ENCODE peak calls at places on chromosomes 16 and 17, in ten cellular contexts. B, E, I, K, F, A, Q, T, G and U are unnamed samples.

GRCh38 chr16:89764711-89765201 is 43.4 kb downstream of the ZNF276 start:
- DNase-seq in B (no peak), E (no peak), I (no peak), K (peak; percentile 66), F (no peak), A (no peak), Q (peak; percentile 96), T (no peak), G (peak; percentile 82), U (no peak)

GRCh38 chr17:79661292-79662041 is 50.6 kb upstream of the RBFOX3 start:
- DNase-seq in B (no peak), E (no peak), I (no peak), K (no peak), F (no peak), A (no peak), Q (no peak), T (no peak), G (no peak), U (no peak)

GRCh38 chr17:17823433-17824118 is 13.2 kb downstream of the SREBF1 start:
- DNase-seq in B (peak; percentile 98), E (peak; percentile 89), I (peak; percentile 98), K (peak; percentile 84), F (peak; percentile 82), A (peak; percentile 98), Q (peak; percentile 91), T (peak; percentile 80), G (peak; percentile 83), U (peak; percentile 89)

GRCh38 chr17:17555151-17555550 is 36.4 kb downstream of the PEMT start:
- DNase-seq in B (no peak), E (no peak), I (no peak), K (no peak), F (no peak), A (no peak), Q (no peak), T (no peak), G (no peak), U (no peak)

GRCh38 chr16:67277999-67278772 is 1.1 kb upstream of the PLEKHG4 start:
- DNase-seq in B (peak; percentile 80), E (no peak), I (no peak), K (no peak), F (no peak), A (peak; percentile 18), Q (peak; percentile 34), T (no peak), G (no peak), U (no peak)

GRCh38 chr17:13502263-13502662 is 99.5 kb downstream of the HS3ST3A1 start:
- DNase-seq in B (no peak), E (no peak), I (no peak), K (no peak), F (no peak), A (no peak), Q (no peak), T (no peak), G (no peak), U (no peak)

GRCh38 chr17:75645889-75646625 is 12.8 kb downstream of the SMIM5 start:
- DNase-seq in B (no peak), E (no peak), I (peak; percentile 85), K (no peak), F (no peak), A (peak; percentile 99), Q (peak; percentile 97), T (no peak), G (peak; percentile 84), U (peak; percentile 66)

GRCh38 chr16:49467540-49468372 is 94.2 kb downstream of the C16orf78 start:
- DNase-seq in B (no peak), E (no peak), I (peak; percentile 29), K (peak; percentile 26), F (no peak), A (no peak), Q (no peak), T (no peak), G (peak; percentile 25), U (no peak)

GRCh38 chr16:68265078-68265925 is 976 bp downstream of the SLC7A6 start:
- DNase-seq in B (peak; percentile 46), E (no peak), I (peak; percentile 77), K (peak; percentile 86), F (no peak), A (peak; percentile 84), Q (peak; percentile 87), T (peak; percentile 54), G (peak; percentile 83), U (no peak)

GRCh38 chr16:85057948-85058347 is 30.4 kb downstream of the KIAA0513 start:
- DNase-seq in B (no peak), E (no peak), I (no peak), K (no peak), F (no peak), A (no peak), Q (no peak), T (no peak), G (no peak), U (no peak)

GRCh38 chr16:85054948-85055502 is 27.4 kb downstream of the KIAA0513 start:
- DNase-seq in B (no peak), E (no peak), I (no peak), K (no peak), F (no peak), A (no peak), Q (no peak), T (no peak), G (no peak), U (no peak)

GRCh38 chr16:85057212-85057889 is 29.8 kb downstream of the KIAA0513 start:
- DNase-seq in B (peak; percentile 72), E (no peak), I (peak; percentile 80), K (no peak), F (no peak), A (peak; percentile 72), Q (no peak), T (no peak), G (no peak), U (no peak)

GRCh38 chr16:85056211-85056748 is 28.7 kb downstream of the KIAA0513 start:
- DNase-seq in B (peak; percentile 56), E (no peak), I (peak; percentile 76), K (peak; percentile 75), F (no peak), A (no peak), Q (no peak), T (no peak), G (no peak), U (no peak)

DNA sequence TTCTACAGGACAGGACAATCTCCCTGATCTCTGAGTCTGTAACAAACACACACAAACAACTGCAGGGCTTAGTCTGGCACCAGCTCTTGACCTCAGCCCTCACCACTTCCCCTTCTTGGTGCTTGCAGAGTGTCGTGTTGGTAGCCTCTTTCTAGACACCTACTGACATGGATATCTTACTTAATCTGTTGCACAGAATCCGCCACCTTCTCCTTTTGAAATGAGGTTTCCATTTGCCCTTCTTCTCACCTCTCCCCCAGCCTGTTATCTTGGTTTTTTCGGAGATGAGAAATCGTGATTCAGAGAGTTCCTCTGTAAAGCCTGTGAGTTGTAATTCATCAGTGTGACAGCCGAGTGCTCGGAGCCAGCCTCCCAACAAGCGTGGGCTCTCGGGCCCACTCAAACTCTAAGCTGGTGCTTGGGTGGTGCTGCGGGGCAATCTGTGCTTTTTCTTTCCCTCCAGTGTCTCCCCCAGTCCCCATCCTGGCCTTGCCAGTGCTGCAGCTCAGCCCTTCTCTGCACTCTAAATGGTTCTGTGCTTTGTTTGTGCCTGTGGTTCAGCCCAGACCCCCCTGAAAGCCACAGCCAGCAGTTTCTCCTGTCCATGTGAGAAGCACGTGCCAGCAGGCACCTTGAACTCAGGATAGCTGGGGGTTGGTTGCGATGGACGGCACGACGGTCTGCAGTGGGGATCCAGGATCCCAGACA is 28.1 kb downstream of the KIAA0513 start:
- DNase-seq in B (no peak), E (no peak), I (no peak), K (peak; percentile 69), F (peak; percentile 86), A (no peak), Q (peak; percentile 82), T (peak; percentile 82), G (peak; percentile 59), U (no peak)
- H3K27ac ChIP-seq in B (no peak overlapping the region), E (no peak overlapping the region), I (no peak overlapping the region), K (peak overlapping the region; percentile 58), F (peak overlapping the region; percentile 72), A (no peak overlapping the region), Q (peak overlapping the region; percentile 28), T (peak overlapping the region; percentile 78), G (peak overlapping the region; percentile 89), U (peak overlapping the region; percentile 63)

GRCh38 chr17:83079766-83080616 is 582 bp downstream of the METRNL start:
- DNase-seq in B (no peak), E (no peak), I (no peak), K (no peak), F (no peak), A (peak; percentile 42), Q (no peak), T (no peak), G (no peak), U (no peak)

GRCh38 chr17:83082435-83082834 is 3.0 kb downstream of the METRNL start:
- DNase-seq in B (no peak), E (no peak), I (no peak), K (no peak), F (no peak), A (no peak), Q (no peak), T (no peak), G (no peak), U (no peak)

GRCh38 chr17:83081561-83082201 is 2.3 kb downstream of the METRNL start:
- DNase-seq in B (no peak), E (no peak), I (no peak), K (peak; percentile 87), F (no peak), A (no peak), Q (peak; percentile 97), T (no peak), G (no peak), U (no peak)

GRCh38 chr17:83079340-83079747 is at the start of gene METRNL:
- DNase-seq in B (peak; percentile 69), E (peak; percentile 66), I (peak; percentile 94), K (no peak), F (peak; percentile 22), A (peak; percentile 77), Q (peak; percentile 70), T (no peak), G (peak; percentile 74), U (peak; percentile 55)

GRCh38 chr17:83080641-83081560 is 1.5 kb downstream of the METRNL start:
- DNase-seq in B (peak; percentile 38), E (no peak), I (peak; percentile 73), K (no peak), F (no peak), A (no peak), Q (no peak), T (no peak), G (no peak), U (no peak)
- H3K27ac ChIP-seq in B (no peak overlapping the region), E (no peak overlapping the region), I (no peak overlapping the region), K (peak overlapping the region; percentile 88), F (no peak overlapping the region), A (peak overlapping the region; percentile 91), Q (peak overlapping the region; percentile 100), T (no peak overlapping the region), G (peak overlapping the region; percentile 80), U (no peak overlapping the region)

GRCh38 chr17:7590743-7591142 is 849 bp upstream of the SOX15 start:
- DNase-seq in B (peak; percentile 74), E (peak; percentile 74), I (peak; percentile 93), K (no peak), F (no peak), A (peak; percentile 69), Q (no peak), T (no peak), G (no peak), U (no peak)
- H3K27ac ChIP-seq in B (peak overlapping the region; percentile 97), E (peak overlapping the region; percentile 95), I (peak overlapping the region; percentile 70), K (no peak overlapping the region), F (no peak overlapping the region), A (peak overlapping the region; percentile 78), Q (no peak overlapping the region), T (no peak overlapping the region), G (no peak overlapping the region), U (no peak overlapping the region)

DNA sequence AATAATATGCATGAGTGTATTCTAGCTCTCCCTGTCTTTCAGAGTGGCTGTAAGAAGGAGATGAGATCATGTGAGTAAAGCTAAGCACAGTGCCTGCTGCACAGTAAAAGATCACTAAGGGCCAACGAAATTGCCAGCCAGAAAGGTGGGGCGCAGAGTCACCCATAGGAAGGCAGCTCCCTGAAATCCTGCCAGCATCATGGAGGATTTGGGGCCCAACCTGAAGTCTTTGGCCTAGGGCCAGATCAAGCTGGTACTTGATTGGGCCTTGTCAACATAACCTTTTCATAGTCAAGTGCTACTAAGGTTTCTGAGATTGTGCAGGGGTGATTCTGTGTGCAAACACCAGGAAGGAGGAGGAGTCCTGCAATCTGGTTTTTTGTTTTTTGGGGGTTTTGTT is 16.5 kb downstream of the SCNN1B start:
- DNase-seq in B (no peak), E (no peak), I (no peak), K (no peak), F (no peak), A (no peak), Q (no peak), T (no peak), G (peak; percentile 87), U (no peak)
- H3K27ac ChIP-seq in B (no peak overlapping the region), E (no peak overlapping the region), I (no peak overlapping the region), K (no peak overlapping the region), F (no peak overlapping the region), A (no peak overlapping the region), Q (no peak overlapping the region), T (no peak overlapping the region), G (no peak overlapping the region), U (no peak overlapping the region)